ENCODE peak calls at places on chromosomes 3 and 15, in seven cellular contexts. U, E, M, I, B, H and Q are unnamed samples.

GRCh38 chr15:64430000-64430735 is 30.2 kb upstream of the ZNF609 start:
- DNase-seq in U (peak; percentile 60), E (peak; percentile 6), M (peak; percentile 27), I (no peak), B (peak; percentile 97), H (no peak), Q (no peak)

GRCh38 chr15:60720493-60721231 is 241.7 kb upstream of the ICE2 start:
- DNase-seq in U (no peak), E (no peak), M (peak; percentile 9), I (no peak), B (no peak), H (peak; percentile 68), Q (no peak)

GRCh38 chr15:66178531-66178910 is 75.0 kb downstream of the MEGF11 start:
- DNase-seq in U (no peak), E (no peak), M (no peak), I (no peak), B (no peak), H (no peak), Q (no peak)

GRCh38 chr15:29045717-29046116 is 159.9 kb downstream of the APBA2 start:
- DNase-seq in U (no peak), E (no peak), M (no peak), I (no peak), B (peak; percentile 37), H (no peak), Q (no peak)

GRCh38 chr15:64883097-64883581 is 28.6 kb upstream of the ANKDD1A start:
- DNase-seq in U (no peak), E (no peak), M (peak; percentile 47), I (no peak), B (no peak), H (no peak), Q (no peak)

GRCh38 chr15:55685292-55685691 is 57.7 kb downstream of the PRTG start:
- DNase-seq in U (no peak), E (no peak), M (no peak), I (no peak), B (peak; percentile 57), H (no peak), Q (no peak)

GRCh38 chr3:44058022-44058867 is 183.4 kb upstream of the TOPAZ1 start:
- DNase-seq in U (peak; percentile 56), E (no peak), M (no peak), I (no peak), B (peak; percentile 64), H (peak; percentile 33), Q (no peak)

GRCh38 chr15:85950101-85950500 is 129.6 kb upstream of the AGBL1 start:
- DNase-seq in U (no peak), E (no peak), M (no peak), I (peak; percentile 58), B (no peak), H (no peak), Q (no peak)

GRCh38 chr3:34132069-34132677 is 333.7 kb downstream of the PDCD6IP start:
- DNase-seq in U (no peak), E (no peak), M (no peak), I (peak; percentile 65), B (no peak), H (no peak), Q (no peak)

GRCh38 chr3:197555281-197556261 is at the start of gene BDH1:
- DNase-seq in U (peak; percentile 85), E (peak; percentile 11), M (peak; percentile 38), I (peak; percentile 50), B (no peak), H (peak; percentile 84), Q (no peak)

GRCh38 chr15:73686781-73687256 is 2.6 kb downstream of the CD276 start:
- DNase-seq in U (no peak), E (no peak), M (no peak), I (no peak), B (peak; percentile 90), H (no peak), Q (no peak)

GRCh38 chr3:50168388-50168787 is 13.3 kb downstream of the SEMA3F start:
- DNase-seq in U (no peak), E (no peak), M (no peak), I (peak; percentile 61), B (no peak), H (no peak), Q (no peak)

GRCh38 chr15:51190424-51191068 is 95.8 kb upstream of the TNFAIP8L3 start:
- DNase-seq in U (no peak), E (no peak), M (no peak), I (peak; percentile 68), B (no peak), H (no peak), Q (no peak)

GRCh38 chr3:196643761-196644160 is 4.3 kb downstream of the NRROS start:
- DNase-seq in U (no peak), E (no peak), M (no peak), I (no peak), B (no peak), H (no peak), Q (no peak)

GRCh38 chr3:151919446-151919845 is 46.0 kb downstream of the SUCNR1 start:
- DNase-seq in U (no peak), E (no peak), M (no peak), I (no peak), B (no peak), H (no peak), Q (no peak)

GRCh38 chr15:71775857-71776256 is 34.5 kb upstream of the NR2E3 start:
- DNase-seq in U (no peak), E (no peak), M (no peak), I (no peak), B (no peak), H (no peak), Q (no peak)